ENCODE peak calls at places on chromosomes 12 and 14, in nine cellular contexts. X is CD8-positive, alpha-beta memory T cell; K is AG04450; G is D341Med; A is pancreas; N is tibial nerve; S is activated naive CD8-positive, alpha-beta T cell treated with anti-CD3 and anti-CD28 coated beads, Interleukin-2, amount 50 U/mL, for 24 hours; E is activated CD4-positive, alpha-beta T cell treated with anti-CD3 and anti-CD28 coated beads, Interleukin-2, amount 10 ng/mL, durations not matched to agents 7 days and 5 days; C is activated naive CD4-positive, alpha-beta T cell treated with Interleukin-2 at 50 U/mL for 16 hours. R is an unnamed sample.

GRCh38 chr12:84986586-84986985 is 49.5 kb downstream of the TSPAN19 start:
- DNase-seq in X (no peak), K (no peak), G (peak), A (no peak), N (no peak), S (no peak), E (no peak), C (no peak), R (no peak)

GRCh38 chr12:70661762-70662161 is 24.5 kb upstream of the PTPRB start:
- DNase-seq in X (no peak), K (no peak), G (no peak), A (no peak), N (no peak), S (no peak), E (no peak), C (no peak), R (no peak)

GRCh38 chr12:53677612-53678133 is 1.8 kb upstream of the ATP5MC2 start:
- DNase-seq in X (no peak), K (no peak), G (no peak), A (no peak), N (no peak), S (no peak), E (no peak), C (no peak), R (no peak)

GRCh38 chr12:50353869-50354593 is 42.4 kb downstream of the FAM186A start:
- DNase-seq in X (no peak), K (no peak), G (no peak), A (no peak), N (no peak), S (no peak), E (no peak), C (no peak), R (no peak)

GRCh38 chr12:77354766-77355362 is 289.5 kb upstream of the E2F7 start:
- DNase-seq in X (no peak), K (no peak), G (no peak), A (no peak), N (no peak), S (no peak), E (no peak), C (no peak), R (no peak)

GRCh38 chr14:33435911-33436310 is 497.2 kb downstream of the NPAS3 start:
- DNase-seq in X (no peak), K (no peak), G (no peak), A (no peak), N (no peak), S (no peak), E (no peak), C (no peak), R (no peak)

GRCh38 chr14:37230551-37231194 is 32.9 kb downstream of the MIPOL1 start:
- DNase-seq in X (no peak), K (peak), G (peak), A (no peak), N (peak), S (no peak), E (peak), C (no peak), R (no peak)

GRCh38 chr12:128867466-128867865 is 14.2 kb downstream of the GLT1D1 start:
- DNase-seq in X (no peak), K (no peak), G (no peak), A (no peak), N (no peak), S (no peak), E (no peak), C (no peak), R (no peak)